ENCODE peak calls at places on chromosomes 3 and 15, in six cellular contexts. T is OCI-LY7, D is endothelial cell of umbilical vein, L is GM23338, U is fibroblast of lung, F is keratinocyte. R is an unnamed sample.

GRCh38 chr3:184460276-184460675 is 80.4 kb downstream of the CHRD start:
- DNase-seq in L (no peak), F (no peak), D (no peak), U (no peak), T (no peak), R (no peak)

GRCh38 chr3:13831386-13831996 is 48.4 kb downstream of the WNT7A start:
- DNase-seq in U (no peak), F (no peak), T (no peak), L (no peak), D (no peak), R (no peak)

GRCh38 chr3:137869022-137869421 is 104.9 kb downstream of the SOX14 start:
- DNase-seq in D (no peak), L (peak; percentile 25), F (no peak), T (no peak), U (no peak), R (no peak)

GRCh38 chr3:38805765-38806386 is 10.1 kb downstream of the SCN10A start:
- DNase-seq in L (peak; percentile 95), D (peak; percentile 74), U (peak; percentile 79), T (peak; percentile 68), F (peak; percentile 1), R (peak; percentile 82)

GRCh38 chr3:35965908-35966307 is 326.6 kb downstream of the ARPP21 start:
- DNase-seq in U (peak; percentile 68), F (no peak), L (peak; percentile 68), D (peak; percentile 38), T (peak; percentile 37), R (no peak)

GRCh38 chr3:171828852-171829770 is 14.0 kb upstream of the TMEM212 start:
- DNase-seq in U (no peak), F (no peak), T (no peak), L (no peak), D (peak; percentile 74), R (no peak)

GRCh38 chr3:125141596-125142417 is 70.7 kb downstream of the SLC12A8 start:
- DNase-seq in D (peak; percentile 37), T (no peak), L (peak; percentile 88), U (peak; percentile 50), F (no peak), R (no peak)

GRCh38 chr3:113556556-113557335 is 24.4 kb downstream of the SIDT1 start:
- DNase-seq in D (no peak), F (no peak), U (no peak), T (no peak), L (no peak), R (no peak)

GRCh38 chr15:73283341-73283962 is 85.3 kb downstream of the HCN4 start:
- DNase-seq in T (no peak), L (no peak), U (no peak), F (no peak), D (no peak), R (no peak)

GRCh38 chr15:74831813-74832495 is 5.5 kb downstream of the CPLX3 start:
- DNase-seq in U (no peak), L (no peak), T (no peak), F (no peak), D (no peak), R (no peak)

GRCh38 chr15:78360426-78360825 is 20.3 kb downstream of the CRABP1 start:
- DNase-seq in F (no peak), L (peak; percentile 33), U (no peak), D (no peak), T (no peak), R (no peak)

GRCh38 chr15:58383876-58384275 is 47.9 kb upstream of the LIPC start:
- DNase-seq in T (no peak), U (no peak), F (no peak), D (no peak), L (peak; percentile 74), R (no peak)

GRCh38 chr3:195123196-195123805 is 147.7 kb downstream of the XXYLT1 start:
- DNase-seq in U (no peak), L (peak; percentile 67), F (no peak), D (no peak), T (no peak), R (no peak)

GRCh38 chr3:126472277-126473006 is 3.2 kb downstream of the ZXDC start:
- DNase-seq in F (peak; percentile 81), D (peak; percentile 88), T (peak; percentile 15), U (peak; percentile 81), L (no peak), R (no peak)

DNA sequence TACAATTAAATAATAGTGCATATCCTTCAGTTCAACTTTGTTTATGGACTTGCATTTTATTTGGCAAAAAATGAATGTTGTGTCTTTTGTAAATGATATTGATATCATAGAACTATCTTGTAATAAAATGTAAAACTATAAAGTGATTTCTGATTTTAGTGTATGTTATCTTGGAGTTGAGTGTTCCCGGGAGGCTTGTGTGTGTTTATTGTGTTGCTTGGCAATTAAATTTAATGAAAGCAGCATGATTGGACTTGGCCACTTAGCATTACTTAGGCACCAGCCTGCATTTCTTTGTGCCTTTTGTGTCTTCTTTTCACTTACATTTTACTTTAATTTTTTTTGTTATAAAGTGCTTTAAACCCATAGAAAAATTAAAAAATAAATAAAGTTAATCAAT is 10.7 kb downstream of the ARHGEF26 start:
- DNase-seq in T (no peak), L (no peak), U (no peak), D (no peak), F (no peak), R (no peak)
- H3K4me1 ChIP-seq in T (no peaks in the 10 kb centered on the region), L (peaks cover 12% of the 10 kb centered on the region), U (no peaks in the 10 kb centered on the region), D (no peaks in the 10 kb centered on the region), F (peaks cover 35% of the 10 kb centered on the region), R (no peaks in the 10 kb centered on the region)

GRCh38 chr3:152235709-152236298 is 32.9 kb upstream of the MBNL1 start:
- DNase-seq in L (no peak), D (peak; percentile 25), F (no peak), T (no peak), U (no peak), R (no peak)
- H2AFZ ChIP-seq in L (peak overlapping the region; percentile 19), D (peak overlapping the region; percentile 14), F (peak overlapping the region; percentile 80), T (no peak overlapping the region), U (no peak overlapping the region), R (peak overlapping the region; percentile 49)

GRCh38 chr15:96354731-96355560 is 24.4 kb downstream of the NR2F2 start:
- DNase-seq in L (no peak), T (no peak), D (peak; percentile 85), U (peak; percentile 93), F (no peak), R (no peak)

GRCh38 chr15:96358006-96358794 is 27.7 kb downstream of the NR2F2 start:
- DNase-seq in F (no peak), L (peak; percentile 45), D (no peak), U (no peak), T (no peak), R (no peak)

GRCh38 chr15:96355561-96356129 is 25.1 kb downstream of the NR2F2 start:
- DNase-seq in T (no peak), L (peak; percentile 6), F (no peak), U (no peak), D (peak; percentile 38), R (no peak)

GRCh38 chr15:96358795-96359190 is 28.3 kb downstream of the NR2F2 start:
- DNase-seq in T (no peak), L (no peak), U (no peak), F (no peak), D (no peak), R (no peak)

GRCh38 chr15:96356494-96357455 is 26.3 kb downstream of the NR2F2 start:
- DNase-seq in L (peak; percentile 87), T (no peak), F (no peak), U (peak; percentile 86), D (peak; percentile 88), R (no peak)
- H3K4me1 ChIP-seq in L (peaks cover 44% of the 10 kb centered on the region), T (no peaks in the 10 kb centered on the region), F (peaks cover 20% of the 10 kb centered on the region), U (peaks cover 10% of the 10 kb centered on the region), D (peaks cover 71% of the 10 kb centered on the region), R (no peaks in the 10 kb centered on the region)

DNA sequence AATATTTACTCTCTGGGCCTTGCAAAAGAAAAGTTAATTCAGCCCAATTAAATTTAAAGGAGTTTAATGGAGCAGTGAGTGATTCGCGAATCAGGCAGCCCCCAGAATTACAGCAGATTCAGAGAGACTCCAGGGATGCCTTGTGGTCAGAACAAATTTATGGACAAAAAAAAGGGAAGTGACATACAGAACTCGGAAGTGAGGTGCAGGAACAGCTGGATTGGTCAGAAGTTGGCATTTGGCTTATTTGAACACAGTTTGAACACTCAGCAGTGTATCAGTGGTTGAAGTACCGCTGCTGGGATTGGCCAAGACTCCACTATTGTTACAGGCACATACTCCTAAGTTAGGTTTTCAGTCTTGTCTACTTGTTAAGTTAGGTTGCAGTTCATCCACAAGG is 145.0 kb upstream of the GAP43 start:
- DNase-seq in F (no peak), L (no peak), T (no peak), U (no peak), D (no peak), R (no peak)
- H2AFZ ChIP-seq in F (no peak overlapping the region), L (no peak overlapping the region), T (no peak overlapping the region), U (no peak overlapping the region), D (no peak overlapping the region), R (no peak overlapping the region)